ENCODE peak calls at places on chromosome 4, in four cellular contexts. P is CD8-positive, alpha-beta memory T cell; L is thoracic aorta; Z is keratinocyte. U is an unnamed sample.

GRCh38 chr4:947491-947971 is 15.3 kb downstream of the TMEM175 start:
- DNase-seq in P (no peak), L (no peak), Z (no peak), U (peak; percentile 53)

GRCh38 chr4:36786519-36786918 is 458.0 kb upstream of the NWD2 start:
- DNase-seq in P (no peak), L (no peak), Z (no peak), U (no peak)

GRCh38 chr4:85084371-85085170 is 118.1 kb upstream of the WDFY3 start:
- DNase-seq in P (no peak), L (no peak), Z (peak; percentile 11), U (peak; percentile 38)

GRCh38 chr4:121817701-121818100 is 6.0 kb downstream of the CCNA2 start:
- DNase-seq in P (no peak), L (no peak), Z (no peak), U (no peak)

GRCh38 chr4:67911128-67911527 is 27.3 kb upstream of the TMPRSS11D start:
- DNase-seq in P (no peak), L (no peak), Z (no peak), U (no peak)

GRCh38 chr4:100591156-100591876 is 73.5 kb upstream of the EMCN start:
- DNase-seq in P (no peak), L (no peak), Z (no peak), U (no peak)

GRCh38 chr4:39118034-39118658 is 56.1 kb downstream of the KLHL5 start:
- DNase-seq in P (no peak), L (no peak), Z (no peak), U (no peak)

GRCh38 chr4:39846135-39846534 is 131.6 kb downstream of the PDS5A start:
- DNase-seq in P (no peak), L (no peak), Z (no peak), U (no peak)

GRCh38 chr4:61185288-61185687 is 14.8 kb upstream of the ADGRL3 start:
- DNase-seq in P (no peak), L (no peak), Z (no peak), U (no peak)

GRCh38 chr4:168636506-168637176 is 139.8 kb downstream of the PALLD start:
- DNase-seq in P (no peak), L (no peak), Z (no peak), U (no peak)

GRCh38 chr4:185796176-185796575 is 15.8 kb downstream of the SORBS2 start:
- DNase-seq in P (no peak), L (no peak), Z (no peak), U (no peak)

GRCh38 chr4:37595875-37596402 is 90.2 kb downstream of the RELL1 start:
- DNase-seq in P (no peak), L (no peak), Z (no peak), U (no peak)

GRCh38 chr4:1411436-1412375 is 5.5 kb upstream of the NKX1-1 start:
- DNase-seq in P (no peak), L (no peak), Z (no peak), U (no peak)

GRCh38 chr4:52545099-52546069 is 113.7 kb downstream of the USP46 start:
- DNase-seq in P (peak; percentile 35), L (peak; percentile 58), Z (no peak), U (peak; percentile 79)

GRCh38 chr4:38493068-38493467 is 170.9 kb upstream of the KLF3 start:
- DNase-seq in P (no peak), L (no peak), Z (no peak), U (no peak)

GRCh38 chr4:36255575-36255974 is 11.3 kb upstream of the ARAP2 start:
- DNase-seq in P (peak; percentile 54), L (no peak), Z (no peak), U (no peak)

GRCh38 chr4:127379499-127379898 is 253.3 kb upstream of the INTU start:
- DNase-seq in P (no peak), L (no peak), Z (no peak), U (no peak)

GRCh38 chr4:52244103-52244772 is 193.1 kb downstream of the SPATA18 start:
- DNase-seq in P (no peak), L (no peak), Z (no peak), U (no peak)

DNA sequence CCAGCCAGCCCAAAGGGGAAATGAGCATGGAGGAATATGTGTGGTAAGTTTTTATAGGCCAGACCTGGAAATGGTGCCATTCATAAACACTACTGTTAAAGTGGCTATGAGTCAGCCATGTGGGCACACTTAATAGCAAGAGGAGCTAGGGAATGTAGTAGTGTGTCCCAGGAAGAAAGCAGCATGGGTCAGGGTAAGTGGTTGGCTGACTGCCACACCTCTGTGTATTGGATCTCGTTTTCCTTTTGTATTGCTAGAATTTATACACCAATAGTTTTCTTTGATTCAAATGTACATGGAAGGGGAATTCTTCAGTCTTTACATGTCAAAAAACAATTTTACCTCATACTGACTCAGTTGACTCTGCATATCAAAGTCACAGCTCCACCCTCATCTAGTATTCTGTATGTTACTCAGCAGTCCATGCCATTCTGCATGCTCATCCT is 22.9 kb upstream of the SGMS2 start:
- DNase-seq in P (no peak), L (no peak), Z (peak; percentile 66), U (no peak)
- H3K27ac ChIP-seq in P (no peak overlapping the region), L (no peak overlapping the region), Z (peak overlapping the region; percentile 61), U (no peak overlapping the region)

GRCh38 chr4:43275779-43276178 is 383.3 kb downstream of the GRXCR1 start:
- DNase-seq in P (no peak), L (no peak), Z (no peak), U (no peak)
- H3K27ac ChIP-seq in P (no peak overlapping the region), L (no peak overlapping the region), Z (no peak overlapping the region), U (no peak overlapping the region)

GRCh38 chr4:77651820-77652219 is 46.2 kb downstream of the CXCL13 start:
- DNase-seq in P (no peak), L (no peak), Z (no peak), U (no peak)

GRCh38 chr4:77652237-77652897 is 46.7 kb downstream of the CXCL13 start:
- DNase-seq in P (no peak), L (no peak), Z (no peak), U (no peak)

GRCh38 chr4:77653162-77653758 is 47.6 kb downstream of the CXCL13 start:
- DNase-seq in P (no peak), L (no peak), Z (no peak), U (no peak)

DNA sequence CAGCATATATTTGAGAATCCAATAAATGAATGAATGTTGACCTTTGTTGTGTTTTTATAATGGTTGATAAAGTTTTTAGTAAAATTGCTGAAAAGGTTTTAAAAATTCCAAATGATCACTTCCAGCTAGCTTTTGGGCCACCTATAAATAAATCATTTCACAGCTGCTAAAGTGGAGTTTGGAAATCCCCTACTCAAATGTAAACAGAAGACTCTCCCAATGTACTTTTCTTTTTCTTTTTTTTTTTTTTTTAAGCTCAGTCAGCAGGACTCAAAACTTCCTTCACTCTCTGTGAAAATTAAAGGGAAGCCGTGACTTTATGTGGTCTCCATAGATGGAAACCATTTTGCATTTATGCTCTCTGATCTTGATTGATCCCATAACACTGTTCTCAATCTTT is 45.2 kb downstream of the CXCL13 start:
- DNase-seq in P (no peak), L (no peak), Z (no peak), U (no peak)
- H3K27ac ChIP-seq in P (no peak overlapping the region), L (no peak overlapping the region), Z (no peak overlapping the region), U (no peak overlapping the region)

GRCh38 chr4:187065836-187066235 is 342.2 kb upstream of the FAT1 start:
- DNase-seq in P (no peak), L (no peak), Z (no peak), U (no peak)
- H3K27ac ChIP-seq in P (no peak overlapping the region), L (no peak overlapping the region), Z (no peak overlapping the region), U (no peak overlapping the region)

GRCh38 chr4:2924286-2924685 is 38.9 kb downstream of the NOP14 start:
- DNase-seq in P (no peak), L (no peak), Z (no peak), U (peak; percentile 59)

GRCh38 chr4:2925496-2925895 is 37.7 kb downstream of the NOP14 start:
- DNase-seq in P (no peak), L (no peak), Z (no peak), U (no peak)

GRCh38 chr4:2923678-2924173 is 39.5 kb downstream of the NOP14 start:
- DNase-seq in P (no peak), L (no peak), Z (no peak), U (peak; percentile 55)

GRCh38 chr4:2924765-2925301 is 38.4 kb downstream of the NOP14 start:
- DNase-seq in P (no peak), L (no peak), Z (no peak), U (peak; percentile 17)

GRCh38 chr4:2923141-2923551 is 40.1 kb downstream of the NOP14 start:
- DNase-seq in P (no peak), L (no peak), Z (no peak), U (peak; percentile 45)
- H3K27ac ChIP-seq in P (no peak overlapping the region), L (no peak overlapping the region), Z (no peak overlapping the region), U (no peak overlapping the region)

GRCh38 chr4:74190332-74190731 is 32.4 kb downstream of the MTHFD2L start:
- DNase-seq in P (no peak), L (no peak), Z (no peak), U (no peak)
- H3K27ac ChIP-seq in P (no peak overlapping the region), L (no peak overlapping the region), Z (no peak overlapping the region), U (no peak overlapping the region)

GRCh38 chr4:55931043-55931442 is 17.7 kb upstream of the CEP135 start:
- DNase-seq in P (no peak), L (no peak), Z (no peak), U (no peak)

GRCh38 chr4:55925235-55925634 is 23.5 kb upstream of the CEP135 start:
- DNase-seq in P (no peak), L (no peak), Z (no peak), U (no peak)

GRCh38 chr4:55931833-55932232 is 16.9 kb upstream of the CEP135 start:
- DNase-seq in P (no peak), L (no peak), Z (no peak), U (no peak)

GRCh38 chr4:55927776-55928437 is 20.8 kb upstream of the CEP135 start:
- DNase-seq in P (no peak), L (no peak), Z (no peak), U (no peak)

DNA sequence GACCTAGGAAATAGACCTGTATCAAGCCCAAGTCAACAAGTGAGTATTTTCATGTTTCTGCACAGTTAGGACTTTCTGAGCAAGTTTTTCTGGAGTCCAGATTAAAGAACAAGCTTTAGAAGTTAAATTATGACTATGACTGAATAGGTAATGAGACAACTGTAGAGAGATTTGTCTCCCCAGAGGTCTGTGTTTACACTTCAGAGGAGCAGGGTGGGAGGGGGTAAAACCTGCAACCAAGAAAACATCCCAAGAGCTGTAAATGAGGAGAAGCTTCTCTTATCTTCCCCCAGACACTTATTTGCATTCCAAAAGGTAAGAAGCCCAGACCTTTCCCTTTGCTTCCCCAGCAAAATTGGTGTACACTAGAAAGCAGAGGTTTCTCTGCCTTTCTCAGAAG is 22.1 kb upstream of the CEP135 start:
- DNase-seq in P (no peak), L (no peak), Z (no peak), U (no peak)
- H3K27ac ChIP-seq in P (no peak overlapping the region), L (no peak overlapping the region), Z (no peak overlapping the region), U (no peak overlapping the region)

DNA sequence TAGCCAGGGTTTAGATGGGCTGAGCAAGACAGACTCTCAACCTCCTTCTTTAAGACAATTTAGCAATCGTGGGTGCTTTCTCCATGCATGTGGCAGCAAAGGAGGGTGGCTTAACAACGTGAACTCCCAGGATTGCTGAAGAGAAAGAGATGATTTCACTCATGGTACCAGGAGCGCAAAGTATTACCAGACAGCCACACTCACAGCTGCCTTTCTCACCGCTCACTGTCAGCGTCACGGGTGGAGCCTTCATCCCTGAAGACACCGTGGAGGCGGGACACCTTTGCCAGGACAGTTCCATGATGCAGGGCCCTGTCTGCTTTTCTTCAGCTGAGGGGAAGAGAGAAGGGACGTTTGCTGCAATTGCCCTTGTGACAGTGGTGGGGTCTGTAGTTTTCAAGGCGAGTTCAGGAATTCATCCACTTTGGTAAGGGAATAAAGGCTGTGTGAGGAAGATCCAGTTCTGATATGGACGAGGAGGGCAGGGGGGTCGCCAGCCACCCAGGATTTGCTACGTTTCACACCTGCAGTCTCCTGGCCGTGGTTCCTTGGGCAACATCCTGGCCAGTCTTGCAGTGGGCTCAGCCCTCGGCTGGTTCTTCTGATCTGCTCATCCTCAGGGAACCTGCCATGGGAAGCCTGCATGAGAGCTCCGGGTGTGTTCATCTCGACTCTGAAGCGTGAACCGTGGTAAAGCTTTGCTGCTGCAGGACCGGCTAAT is 212.6 kb upstream of the PSAPL1 start:
- DNase-seq in P (no peak), L (no peak), Z (no peak), U (no peak)
- H3K27ac ChIP-seq in P (no peak overlapping the region), L (no peak overlapping the region), Z (no peak overlapping the region), U (no peak overlapping the region)

U was measured in tibial artery.